ENCODE peak calls at places on chromosomes 16 and 17, in ten cellular contexts. H is cardiac fibroblast, V is GM10248, J is stomach, L is cardiac muscle cell, X is endothelial cell of umbilical vein, Q is fibroblast of pulmonary artery, T is tibial artery, F is IMR-90, E is WTC11. S is an unnamed sample.

GRCh38 chr17:21372256-21372954 is 3.8 kb upstream of the KCNJ12 start:
- DNase-seq in F (no peak), V (no peak), J (no peak), X (no peak), E (no peak), H (no peak), L (no peak), T (no peak), Q (no peak), S (no peak)

GRCh38 chr17:20935740-20936139 is 107.1 kb downstream of the USP22 start:
- DNase-seq in H (peak), T (no peak), V (no peak), E (no peak), X (peak), J (no peak), L (peak), F (peak), Q (peak), S (no peak)

GRCh38 chr17:60229189-60229802 is 79.5 kb downstream of the CA4 start:
- DNase-seq in L (peak), F (peak), T (no peak), V (no peak), X (peak), H (peak), Q (peak), E (no peak), J (no peak), S (no peak)

GRCh38 chr16:86931410-86931941 is 353.1 kb downstream of the FOXL1 start:
- DNase-seq in V (no peak), F (peak), L (peak), H (peak), Q (peak), T (peak), X (peak), J (no peak), E (no peak), S (no peak)

GRCh38 chr17:4087911-4088693 is 54.7 kb downstream of the ZZEF1 start:
- DNase-seq in J (no peak), H (peak), T (no peak), F (peak), L (peak), Q (peak), V (no peak), E (no peak), X (no peak), S (no peak)

GRCh38 chr17:30503558-30503957 is 26.4 kb downstream of the GOSR1 start:
- DNase-seq in X (no peak), V (no peak), T (no peak), Q (no peak), E (no peak), L (no peak), J (no peak), H (no peak), F (peak), S (no peak)

GRCh38 chr16:83125999-83126568 is 499.3 kb downstream of the CDH13 start:
- DNase-seq in Q (no peak), X (no peak), T (no peak), H (no peak), E (no peak), L (no peak), J (no peak), F (no peak), V (no peak), S (no peak)

GRCh38 chr17:33674685-33675084 is 381.6 kb upstream of the ASIC2 start:
- DNase-seq in V (peak), H (peak), T (peak), Q (peak), L (peak), J (peak), X (peak), F (peak), E (peak), S (peak)

GRCh38 chr16:88320947-88321634 is 61.7 kb upstream of the ZNF469 start:
- DNase-seq in F (no peak), J (no peak), V (no peak), Q (no peak), H (peak), E (no peak), T (no peak), L (no peak), X (peak), S (no peak)

GRCh38 chr16:87610026-87610425 is 7.7 kb downstream of the JPH3 start:
- DNase-seq in H (no peak), J (no peak), E (no peak), L (no peak), Q (no peak), V (no peak), F (no peak), X (no peak), T (no peak), S (no peak)

GRCh38 chr17:45291170-45291805 is 25.5 kb downstream of the MAP3K14 start:
- DNase-seq in T (peak), V (no peak), F (no peak), Q (no peak), E (no peak), H (no peak), X (no peak), L (no peak), J (no peak), S (no peak)

GRCh38 chr17:69220098-69220497 is 8.5 kb downstream of the ABCA10 start:
- DNase-seq in T (no peak), V (no peak), F (no peak), L (no peak), H (no peak), Q (no peak), E (no peak), J (no peak), X (no peak), S (no peak)

GRCh38 chr17:83160443-83161297 is 81.3 kb downstream of the METRNL start:
- DNase-seq in H (no peak), V (no peak), F (no peak), Q (no peak), T (no peak), J (no peak), X (no peak), E (no peak), L (no peak), S (no peak)

GRCh38 chr17:73015722-73016276 is 76.7 kb downstream of the SLC39A11 start:
- DNase-seq in X (no peak), V (no peak), Q (no peak), E (no peak), H (no peak), F (no peak), L (no peak), T (no peak), J (no peak), S (no peak)

GRCh38 chr17:64171041-64171440 is 41.1 kb upstream of the ERN1 start:
- DNase-seq in L (peak), H (peak), X (peak), E (no peak), V (no peak), J (no peak), Q (peak), T (no peak), F (no peak), S (no peak)

GRCh38 chr17:32998111-32998892 is 6.7 kb downstream of the SPACA3 start:
- DNase-seq in Q (peak), F (peak), J (peak), T (peak), E (peak), L (peak), V (peak), H (peak), X (peak), S (peak)

GRCh38 chr16:49821156-49821555 is 34.8 kb downstream of the ZNF423 start:
- DNase-seq in Q (no peak), F (no peak), J (no peak), H (no peak), V (no peak), X (no peak), L (no peak), E (no peak), T (no peak), S (no peak)

GRCh38 chr17:17495448-17496188 is 577 bp downstream of the RASD1 start:
- DNase-seq in Q (peak), J (no peak), T (peak), L (no peak), V (peak), X (peak), F (peak), E (peak), H (no peak), S (peak)

GRCh38 chr17:82917656-82918345 is 78.0 kb upstream of the ZNF750 start:
- DNase-seq in Q (peak), E (peak), T (no peak), F (peak), X (peak), H (peak), J (no peak), L (peak), V (no peak), S (peak)

GRCh38 chr17:44258811-44259351 is 9.1 kb downstream of the SLC4A1 start:
- DNase-seq in L (no peak), F (no peak), J (no peak), Q (no peak), V (no peak), E (no peak), H (no peak), T (no peak), X (no peak), S (no peak)

GRCh38 chr17:35079547-35079946 is 16.0 kb upstream of the RFFL start:
- DNase-seq in F (peak), H (peak), Q (peak), J (no peak), E (no peak), L (no peak), T (no peak), V (no peak), X (no peak), S (no peak)

GRCh38 chr16:8761078-8761477 is 36.4 kb downstream of the TMEM186 start:
- DNase-seq in F (no peak), V (no peak), Q (no peak), J (no peak), T (no peak), X (no peak), L (no peak), H (no peak), E (no peak), S (no peak)
- TF ChIP-seq CTCF in F (no peak), V (no peak), Q (no peak), J (no peak), T (no peak), X (no peak), L (no peak), H (no peak), E (no peak), S (no peak)

GRCh38 chr16:85185701-85186100 is 73.4 kb upstream of the CIBAR2 start:
- DNase-seq in X (no peak), E (no peak), V (no peak), F (no peak), L (no peak), T (no peak), H (no peak), Q (no peak), J (no peak), S (no peak)

GRCh38 chr16:85188822-85189672 is 76.8 kb upstream of the CIBAR2 start:
- DNase-seq in E (no peak), J (no peak), Q (peak), X (peak), F (no peak), H (no peak), V (no peak), L (peak), T (no peak), S (no peak)

GRCh38 chr16:85187886-85188285 is 75.6 kb upstream of the CIBAR2 start:
- DNase-seq in T (no peak), H (no peak), Q (no peak), E (no peak), X (no peak), F (no peak), V (no peak), J (no peak), L (no peak), S (no peak)

GRCh38 chr16:85187002-85187401 is 74.7 kb upstream of the CIBAR2 start:
- DNase-seq in T (no peak), H (peak), F (peak), Q (peak), V (no peak), X (no peak), J (no peak), L (no peak), E (no peak), S (no peak)

DNA sequence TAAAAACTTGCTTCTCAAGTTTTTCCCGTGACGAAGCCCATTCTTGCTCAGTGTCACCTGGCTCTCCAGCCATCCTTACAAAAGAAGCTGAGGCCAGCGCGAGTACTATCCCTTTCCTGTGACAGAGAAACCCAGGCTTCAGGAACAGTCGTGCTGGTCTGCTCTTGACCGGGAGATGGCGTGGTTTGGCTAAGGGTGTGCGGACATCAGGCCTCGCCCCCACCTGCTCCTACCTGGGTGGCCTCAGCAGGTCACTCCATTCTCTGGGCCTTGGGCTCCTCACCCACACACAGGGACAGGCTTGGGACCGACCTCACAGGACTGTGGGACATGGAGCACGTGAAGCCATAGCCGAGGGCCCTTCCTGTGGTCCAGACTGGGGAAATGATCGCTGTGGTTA is 75.2 kb upstream of the CIBAR2 start:
- DNase-seq in V (no peak), E (peak), T (no peak), X (no peak), J (no peak), F (no peak), L (no peak), H (no peak), Q (no peak), S (no peak)
- TF ChIP-seq CTCF in V (no peak), E (no peak), T (no peak), X (no peak), J (no peak), F (no peak), L (no peak), H (no peak), Q (no peak), S (no peak)

GRCh38 chr16:74718741-74719610 is 18.3 kb upstream of the MLKL start:
- DNase-seq in F (no peak), L (no peak), E (no peak), H (no peak), T (no peak), J (no peak), Q (no peak), V (no peak), X (no peak), S (no peak)
- TF ChIP-seq CTCF in F (no peak), L (no peak), E (no peak), H (no peak), T (no peak), J (no peak), Q (no peak), V (no peak), X (no peak), S (no peak)

GRCh38 chr17:2415081-2415480 is 14.2 kb upstream of the MNT start:
- DNase-seq in H (no peak), X (no peak), E (no peak), L (no peak), Q (no peak), T (no peak), V (no peak), J (no peak), F (no peak), S (no peak)

GRCh38 chr17:2410951-2411350 is 10.1 kb upstream of the MNT start:
- DNase-seq in V (no peak), J (no peak), T (no peak), X (no peak), H (no peak), F (no peak), Q (no peak), E (no peak), L (no peak), S (no peak)

GRCh38 chr17:2414665-2415064 is 13.8 kb upstream of the MNT start:
- DNase-seq in H (no peak), L (no peak), J (no peak), T (no peak), X (no peak), V (no peak), F (no peak), Q (no peak), E (no peak), S (no peak)

GRCh38 chr17:2416010-2416734 is 15.3 kb upstream of the MNT start:
- DNase-seq in X (peak), V (peak), H (peak), Q (peak), L (peak), T (peak), E (peak), F (peak), J (peak), S (peak)

GRCh38 chr17:2412561-2413021 is 11.7 kb upstream of the MNT start:
- DNase-seq in V (no peak), F (no peak), Q (peak), J (no peak), L (peak), T (peak), H (peak), X (peak), E (peak), S (no peak)
- TF ChIP-seq CTCF in V (no peak), F (peak), Q (peak), J (no peak), L (peak), T (no peak), H (no peak), X (no peak), E (no peak), S (no peak)

GRCh38 chr17:40443196-40443987 is at the start of gene IGFBP4:
- DNase-seq in F (peak), X (peak), V (peak), J (peak), T (peak), H (peak), E (peak), L (peak), Q (peak), S (peak)
- TF ChIP-seq CTCF in F (peak), X (peak), V (peak), J (no peak), T (peak), H (no peak), E (no peak), L (peak), Q (peak), S (peak)

DNA sequence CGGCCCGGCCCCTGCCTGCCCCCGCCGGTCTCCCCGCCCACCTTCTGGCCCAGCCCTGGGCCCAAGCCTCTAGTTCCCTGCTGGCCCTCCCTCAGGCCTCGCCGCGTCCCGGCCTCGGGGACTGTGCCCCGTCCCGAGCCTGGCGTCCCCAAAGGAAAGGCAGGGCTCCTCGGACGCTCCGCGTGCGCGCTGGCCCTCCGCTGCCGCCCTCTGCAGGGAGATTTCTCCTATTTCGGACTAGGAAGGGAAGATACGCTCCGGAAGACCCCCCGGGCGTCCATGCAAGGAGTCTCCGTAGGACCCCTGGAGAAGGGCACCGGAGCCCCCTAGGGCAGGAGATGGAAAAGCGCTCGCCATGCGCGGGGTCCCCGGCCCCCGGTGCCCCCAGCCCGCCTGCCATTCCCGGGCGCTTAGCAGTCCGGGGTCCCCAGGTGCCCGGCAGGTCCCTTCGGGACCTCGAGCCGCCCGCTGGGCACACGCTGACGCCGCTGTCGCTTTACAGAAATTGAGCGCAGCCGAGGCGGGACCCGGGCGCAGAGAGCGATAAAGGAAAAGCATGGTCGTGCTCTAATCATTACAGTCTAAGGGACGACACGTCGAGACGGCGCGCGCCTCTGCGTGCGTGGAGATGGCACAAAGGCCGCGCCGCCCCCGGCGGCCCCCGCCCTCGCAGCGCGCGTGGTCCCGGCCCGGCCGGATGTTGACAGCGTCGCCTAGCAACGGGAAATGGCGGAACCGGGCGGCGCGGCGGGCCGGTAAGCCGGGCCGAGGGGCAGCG is at the start of gene CCDC40:
- DNase-seq in H (peak), J (peak), E (peak), V (peak), L (peak), T (peak), F (peak), Q (peak), X (peak), S (peak)
- TF ChIP-seq CTCF in H (no peak), J (no peak), E (no peak), V (no peak), L (peak), T (no peak), F (peak), Q (no peak), X (no peak), S (no peak)